ENCODE peak calls at places on chromosomes 2 and 18, in seven cellular contexts. P is BJ, C is foreskin fibroblast, T is endothelial cell, B is astrocyte of the cerebellum, N is right atrium auricular region, U is RWPE1. J is an unnamed sample.
A peak's percentile ranks its signal among the peaks of the same experiment; 100 is the strongest.

GRCh38 chr2:45860136-45861106 is 208.9 kb downstream of the PRKCE start:
- DNase-seq in B (no peak), P (no peak), N (peak; percentile 63), U (no peak), C (peak; percentile 60), T (no peak), J (no peak)

GRCh38 chr2:145595296-145595695 is 1075.4 kb upstream of the ZEB2 start:
- DNase-seq in P (no peak), T (no peak), U (no peak), C (no peak), N (no peak), B (no peak), J (no peak)

GRCh38 chr2:231190531-231191197 is 7.8 kb upstream of the ARMC9 start:
- DNase-seq in P (no peak), C (no peak), B (no peak), N (peak; percentile 70), U (no peak), T (peak; percentile 31), J (peak; percentile 27)

GRCh38 chr18:64972545-64972944 is 778.3 kb upstream of the CDH7 start:
- DNase-seq in T (no peak), P (no peak), U (no peak), N (no peak), C (peak; percentile 3), B (no peak), J (no peak)

GRCh38 chr2:155080394-155080793 is 381.9 kb downstream of the KCNJ3 start:
- DNase-seq in T (no peak), N (no peak), P (no peak), U (no peak), B (no peak), C (no peak), J (no peak)

GRCh38 chr2:16461672-16462071 is 204.0 kb downstream of the CYRIA start:
- DNase-seq in P (no peak), C (no peak), B (no peak), N (no peak), U (no peak), T (no peak), J (no peak)

GRCh38 chr2:14756122-14756541 is 123.6 kb downstream of the LRATD1 start:
- DNase-seq in C (no peak), B (no peak), P (no peak), N (no peak), T (no peak), U (no peak), J (no peak)

GRCh38 chr2:180322781-180323180 is 315.7 kb upstream of the CWC22 start:
- DNase-seq in T (no peak), N (no peak), C (peak; percentile 6), P (no peak), B (no peak), U (peak; percentile 10), J (no peak)

GRCh38 chr2:235595420-235596010 is 101.7 kb downstream of the AGAP1 start:
- DNase-seq in N (peak; percentile 88), T (peak; percentile 80), U (peak; percentile 67), P (peak; percentile 23), B (peak; percentile 72), C (peak; percentile 71), J (peak; percentile 78)

GRCh38 chr18:79405781-79406575 is 10.2 kb downstream of the NFATC1 start:
- DNase-seq in P (no peak), C (no peak), N (peak; percentile 78), U (no peak), B (no peak), T (no peak), J (no peak)

GRCh38 chr2:155733091-155733870 is 599.2 kb downstream of the NR4A2 start:
- DNase-seq in B (no peak), U (no peak), P (no peak), T (no peak), N (no peak), C (no peak), J (no peak)

GRCh38 chr2:122528958-122529670 is 773.7 kb downstream of the TSN start:
- DNase-seq in C (no peak), B (no peak), U (no peak), T (no peak), P (no peak), N (no peak), J (no peak)

GRCh38 chr18:64799378-64799777 is 650.5 kb upstream of the LINC00305 start:
- DNase-seq in P (no peak), B (no peak), U (no peak), C (no peak), N (no peak), T (no peak), J (no peak)

GRCh38 chr2:174487536-174488162 is 820 bp upstream of the GPR155 start:
- DNase-seq in P (no peak), U (no peak), N (no peak), C (no peak), B (no peak), T (no peak), J (no peak)

GRCh38 chr2:145119225-145119624 is 599.3 kb upstream of the ZEB2 start:
- DNase-seq in B (no peak), C (no peak), T (no peak), U (no peak), N (no peak), P (no peak), J (no peak)

GRCh38 chr2:74544634-74545033 is 9.1 kb downstream of the LOXL3 start:
- DNase-seq in T (no peak), C (no peak), B (no peak), N (no peak), P (no peak), U (no peak), J (no peak)

GRCh38 chr2:171160630-171161424 is at the start of gene TLK1:
- DNase-seq in N (peak; percentile 66), U (peak; percentile 73), T (peak; percentile 70), B (peak; percentile 42), P (no peak), C (peak; percentile 57), J (peak; percentile 71)

GRCh38 chr2:32711219-32711618 is 83.4 kb downstream of the TTC27 start:
- DNase-seq in T (no peak), C (peak; percentile 76), P (no peak), B (peak; percentile 67), U (peak; percentile 41), N (no peak), J (no peak)

GRCh38 chr2:217938038-217938437 is 64.8 kb downstream of the TNS1 start:
- DNase-seq in U (no peak), N (no peak), C (no peak), P (no peak), T (no peak), B (no peak), J (no peak)

GRCh38 chr2:171034315-171034714 is 105.3 kb downstream of the GORASP2 start:
- DNase-seq in C (no peak), P (no peak), B (no peak), N (no peak), U (peak; percentile 3), T (no peak), J (no peak)

GRCh38 chr2:164722604-164723338 is 101.5 kb upstream of the GRB14 start:
- DNase-seq in N (no peak), C (no peak), B (no peak), T (no peak), P (no peak), U (no peak), J (no peak)

GRCh38 chr2:231604101-231604684 is 11.5 kb downstream of the TEX44 start:
- DNase-seq in B (no peak), U (peak; percentile 36), P (peak; percentile 21), N (no peak), C (no peak), T (no peak), J (peak; percentile 75)

DNA sequence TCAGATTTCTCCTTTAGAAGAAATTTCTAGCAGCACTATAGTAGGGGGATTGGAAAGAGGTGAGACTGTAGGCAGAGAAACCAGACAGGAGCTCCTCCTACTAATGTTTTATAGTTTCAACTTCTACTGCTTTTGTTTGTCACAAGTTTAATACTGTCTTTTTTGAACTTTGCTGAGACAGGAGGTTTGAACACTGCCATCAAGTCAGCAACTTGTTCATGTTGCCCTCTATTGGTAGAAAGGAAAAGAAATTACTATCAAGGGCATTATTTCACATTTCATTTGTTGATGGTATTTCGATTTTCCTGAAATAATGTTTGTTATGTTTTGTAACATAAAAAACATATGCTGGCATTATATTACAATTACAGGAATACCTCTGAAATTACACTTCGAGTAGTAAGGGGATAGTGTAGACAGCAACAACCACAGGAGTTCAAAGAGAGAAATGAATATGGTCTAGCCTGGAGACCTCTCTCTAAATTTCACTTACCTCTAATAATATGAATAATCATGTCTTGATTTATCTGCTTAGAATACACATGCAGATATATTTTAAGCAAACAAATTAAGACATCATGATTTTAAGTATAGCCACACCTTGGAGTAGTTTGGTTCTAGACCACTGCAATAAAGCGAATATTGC is 12.4 kb upstream of the CCDC88A start:
- DNase-seq in N (no peak), U (peak; percentile 20), C (no peak), P (no peak), T (no peak), B (no peak), J (no peak)
- TF ChIP-seq CTCF in N (peak; percentile 36), U (peak; percentile 78), C (peak; percentile 50), P (peak; percentile 63), T (peak; percentile 32), B (peak; percentile 56), J (peak; percentile 25)

GRCh38 chr2:84880395-84880644 is 564 bp downstream of the TRABD2A start:
- DNase-seq in T (no peak), N (no peak), U (no peak), P (no peak), C (no peak), B (no peak), J (no peak)

GRCh38 chr2:84882415-84882738 is 1.5 kb upstream of the TRABD2A start:
- DNase-seq in P (no peak), T (no peak), C (no peak), U (no peak), N (no peak), B (no peak), J (no peak)

GRCh38 chr2:84880645-84881521 is at the start of gene TRABD2A:
- DNase-seq in T (peak; percentile 37), U (no peak), B (no peak), P (no peak), N (peak; percentile 55), C (no peak), J (no peak)

GRCh38 chr2:84882775-84883550 is 2.1 kb upstream of the TRABD2A start:
- DNase-seq in C (peak; percentile 75), B (no peak), N (peak; percentile 5), U (no peak), T (no peak), P (no peak), J (no peak)

GRCh38 chr2:84881581-84882414 is 914 bp upstream of the TRABD2A start:
- DNase-seq in C (peak; percentile 73), N (peak; percentile 85), B (peak; percentile 65), P (no peak), T (peak; percentile 85), U (peak; percentile 81), J (peak; percentile 82)
- TF ChIP-seq CTCF in C (peak; percentile 71), N (peak; percentile 74), B (peak; percentile 86), P (peak; percentile 80), T (peak; percentile 54), U (peak; percentile 84), J (peak; percentile 83)

GRCh38 chr2:233059547-233059796 is 670 bp upstream of the INPP5D start:
- DNase-seq in P (no peak), T (no peak), N (no peak), C (no peak), U (no peak), B (no peak), J (no peak)
- TF ChIP-seq CTCF in P (no peak), T (no peak), N (no peak), C (no peak), U (no peak), B (no peak), J (no peak)

GRCh38 chr2:198471291-198471690 is 666.9 kb downstream of the PLCL1 start:
- DNase-seq in N (no peak), B (no peak), T (no peak), C (no peak), P (no peak), U (no peak), J (peak; percentile 3)
- TF ChIP-seq CTCF in N (no peak), B (no peak), T (peak; percentile 27), C (no peak), P (peak; percentile 26), U (no peak), J (peak; percentile 39)

GRCh38 chr2:3959372-3959771 is 256.0 kb downstream of the DCDC2C start:
- DNase-seq in T (peak; percentile 20), B (peak; percentile 19), C (no peak), U (peak; percentile 45), P (no peak), N (no peak), J (peak; percentile 13)
- TF ChIP-seq CTCF in T (peak; percentile 73), B (peak; percentile 72), C (peak; percentile 75), U (peak; percentile 82), P (peak; percentile 64), N (peak; percentile 68), J (peak; percentile 53)

J was measured in Calu3.